ENCODE peak calls at places on chromosomes 4 and X, in seven cellular contexts. J is tibial artery, C is WERI-Rb-1, O is fibroblast of lung, L is BJ, F is ELF-1, U is HTR-8/SVneo. H is an unnamed sample.

GRCh38 chr4:161714022-161714751 is 449.6 kb downstream of the FSTL5 start:
- DNase-seq in O (peak), C (peak), J (no peak), L (peak), F (no peak), U (peak), H (no peak)

GRCh38 chr4:8641256-8641655 is 48.7 kb downstream of the CPZ start:
- DNase-seq in J (peak), L (no peak), O (no peak), U (no peak), C (no peak), F (no peak), H (no peak)

GRCh38 chr4:833156-833555 is 7.2 kb upstream of the CPLX1 start:
- DNase-seq in U (no peak), J (no peak), F (no peak), O (no peak), L (no peak), C (no peak), H (no peak)

GRCh38 chr4:145302725-145303124 is 122.3 kb upstream of the OTUD4 start:
- DNase-seq in L (no peak), J (no peak), U (no peak), F (no peak), O (no peak), C (no peak), H (no peak)

GRCh38 chr4:1413221-1413663 is 7.0 kb upstream of the NKX1-1 start:
- DNase-seq in O (no peak), C (no peak), F (no peak), J (no peak), U (no peak), L (no peak), H (no peak)

GRCh38 chr4:86508436-86508835 is 85.7 kb upstream of the PTPN13 start:
- DNase-seq in J (no peak), O (peak), L (peak), C (no peak), U (no peak), F (no peak), H (no peak)

GRCh38 chr4:164136181-164136616 is 617.7 kb upstream of the SMIM31 start:
- DNase-seq in F (peak), O (peak), C (no peak), U (no peak), L (no peak), J (no peak), H (no peak)

GRCh38 chrX:45145492-45146215 is 55.0 kb downstream of the DIPK2B start:
- DNase-seq in O (no peak), L (no peak), F (no peak), U (no peak), C (no peak), J (no peak), H (no peak)

GRCh38 chr4:22754091-22754490 is 61.4 kb downstream of the GBA3 start:
- DNase-seq in U (no peak), F (no peak), O (no peak), J (no peak), C (no peak), L (no peak), H (no peak)

GRCh38 chrX:110280954-110281353 is 36.9 kb downstream of the AMMECR1 start:
- DNase-seq in U (no peak), J (no peak), O (peak), F (no peak), L (peak), C (no peak), H (no peak)

GRCh38 chrX:110241816-110242215 is 76.1 kb downstream of the AMMECR1 start:
- DNase-seq in U (no peak), L (no peak), C (no peak), O (peak), F (no peak), J (no peak), H (no peak)

GRCh38 chr4:26204249-26204825 is 116.5 kb upstream of the RBPJ start:
- DNase-seq in L (no peak), F (no peak), U (no peak), C (no peak), J (no peak), O (no peak), H (no peak)

GRCh38 chr4:138845664-138846063 is 169.9 kb upstream of the NOCT start:
- DNase-seq in O (peak), U (no peak), F (no peak), C (no peak), J (no peak), L (no peak), H (no peak)

GRCh38 chr4:6324999-6325790 is 55.5 kb downstream of the WFS1 start:
- DNase-seq in C (no peak), U (no peak), J (no peak), L (no peak), O (peak), F (peak), H (no peak)

GRCh38 chr4:1749370-1749769 is 28.0 kb downstream of the TACC3 start:
- DNase-seq in U (no peak), O (no peak), F (no peak), C (no peak), J (no peak), L (no peak), H (no peak)

GRCh38 chrX:120797201-120797938 is 78.3 kb downstream of the CT47B1 start:
- DNase-seq in F (no peak), C (no peak), O (peak), U (no peak), J (no peak), L (no peak), H (no peak)

GRCh38 chr4:53185853-53186590 is 179.8 kb downstream of the SCFD2 start:
- DNase-seq in F (no peak), C (no peak), U (no peak), L (no peak), J (no peak), O (peak), H (no peak)

GRCh38 chr4:64158648-64159326 is 250.5 kb downstream of the TECRL start:
- DNase-seq in L (no peak), J (no peak), U (peak), F (peak), O (peak), C (peak), H (peak)

GRCh38 chr4:179941911-179942310 is 2301.3 kb upstream of the TENM3 start:
- DNase-seq in J (no peak), U (no peak), L (no peak), O (peak), C (no peak), F (no peak), H (no peak)

GRCh38 chrX:7019555-7019954 is 128.0 kb upstream of the STS start:
- DNase-seq in C (no peak), J (no peak), O (no peak), L (no peak), U (no peak), F (no peak), H (peak)

GRCh38 chr4:145907363-145907762 is 31.3 kb downstream of the ZNF827 start:
- DNase-seq in O (no peak), C (no peak), U (no peak), J (no peak), L (no peak), F (no peak), H (no peak)

GRCh38 chr4:136927172-136927571 is 605.1 kb downstream of the PCDH18 start:
- DNase-seq in F (no peak), L (no peak), C (no peak), U (peak), O (peak), J (no peak), H (no peak)

GRCh38 chrX:119760026-119760902 is 1.9 kb downstream of the SOWAHD start:
- DNase-seq in F (no peak), L (no peak), J (no peak), O (no peak), U (no peak), C (no peak), H (no peak)

GRCh38 chr4:149605601-149606378 is 209.9 kb downstream of the IQCM start:
- DNase-seq in C (no peak), F (no peak), L (peak), O (peak), U (no peak), J (no peak), H (no peak)

GRCh38 chrX:109967151-109967550 is 35.8 kb upstream of the TMEM164 start:
- DNase-seq in O (no peak), F (no peak), J (no peak), U (no peak), C (no peak), L (no peak), H (no peak)

GRCh38 chr4:112908511-112908910 is 140.9 kb upstream of the ANK2 start:
- DNase-seq in F (no peak), J (no peak), L (no peak), U (no peak), O (peak), C (peak), H (no peak)

GRCh38 chrX:138745215-138745614 is 33.7 kb upstream of the FGF13 start:
- DNase-seq in O (peak), L (no peak), C (peak), J (no peak), F (peak), U (no peak), H (no peak)

GRCh38 chr4:11505225-11505971 is 76.7 kb upstream of the HS3ST1 start:
- DNase-seq in C (no peak), J (no peak), U (no peak), F (no peak), L (no peak), O (peak), H (no peak)

GRCh38 chrX:109990582-109991276 is 12.2 kb upstream of the TMEM164 start:
- DNase-seq in U (no peak), C (no peak), F (no peak), O (no peak), J (no peak), L (no peak), H (no peak)

GRCh38 chr4:150982557-150983233 is 32.4 kb downstream of the LRBA start:
- DNase-seq in J (no peak), F (no peak), U (no peak), L (no peak), C (no peak), O (peak), H (no peak)

GRCh38 chr4:149521611-149522010 is 294.0 kb downstream of the IQCM start:
- DNase-seq in F (no peak), C (no peak), J (no peak), U (no peak), L (peak), O (peak), H (no peak)

GRCh38 chrX:68443155-68443868 is 10.0 kb upstream of the OPHN1 start:
- DNase-seq in C (no peak), J (no peak), L (no peak), F (no peak), O (peak), U (no peak), H (peak)

GRCh38 chr4:120683902-120684540 is 238.5 kb downstream of the PRDM5 start:
- DNase-seq in U (no peak), O (no peak), J (no peak), C (no peak), F (no peak), L (no peak), H (no peak)

GRCh38 chr4:102430511-102430910 is 70.6 kb upstream of the NFKB1 start:
- DNase-seq in C (no peak), J (no peak), O (peak), L (no peak), F (no peak), U (no peak), H (no peak)

GRCh38 chr4:163332526-163333405 is at the start of gene NPY1R:
- DNase-seq in U (peak), C (peak), F (peak), J (peak), L (peak), O (peak), H (no peak)

GRCh38 chrX:41381685-41382084 is 47.7 kb downstream of the DDX3X start:
- DNase-seq in U (peak), F (peak), J (peak), O (peak), L (peak), C (no peak), H (no peak)

H was measured in NK-92 treated with Interleukin-12 subunit alpha and Interleukin-12 subunit beta, amount 100 ng/mL, for 24 hours.